ENCODE peak calls at places on chromosome 4, in six cellular contexts. O, L, M, Z, T and A are unnamed samples. For H3K27me3, the result is how much of the 10 kb centered on the place peaks cover.

GRCh38 chr4:122475233-122475632 is 18.7 kb upstream of the IL2 start:
- DNase-seq in M (no peak), O (no peak), L (no peak), Z (no peak), T (no peak), A (no peak)

GRCh38 chr4:185826381-185826780 is 14.4 kb upstream of the SORBS2 start:
- DNase-seq in L (no peak), T (no peak), Z (no peak), M (no peak), O (no peak), A (no peak)

GRCh38 chr4:180485407-180485806 is 1757.8 kb upstream of the TENM3 start:
- DNase-seq in Z (no peak), M (no peak), T (no peak), L (no peak), O (no peak), A (no peak)

GRCh38 chr4:113657834-113658233 is 103.7 kb downstream of the CAMK2D start:
- DNase-seq in T (no peak), M (no peak), Z (no peak), L (no peak), O (no peak), A (no peak)

GRCh38 chr4:2962614-2963184 is 507 bp downstream of the NOP14 start:
- DNase-seq in L (peak), Z (peak), O (peak), T (peak), M (peak), A (peak)

GRCh38 chr4:88858752-88859151 is 161.1 kb upstream of the NAP1L5 start:
- DNase-seq in M (no peak), O (no peak), T (peak), L (no peak), Z (no peak), A (no peak)

GRCh38 chr4:182492456-182492855 is 249.3 kb downstream of the TENM3 start:
- DNase-seq in T (peak), M (no peak), O (no peak), Z (no peak), L (no peak), A (no peak)

GRCh38 chr4:87211249-87211952 is 9.0 kb downstream of the KLHL8 start:
- DNase-seq in Z (no peak), T (peak), O (no peak), L (no peak), M (no peak), A (no peak)

GRCh38 chr4:108449139-108449538 is 171.2 kb upstream of the RPL34 start:
- DNase-seq in Z (no peak), L (no peak), T (no peak), M (no peak), O (no peak), A (no peak)

GRCh38 chr4:90159193-90159592 is 32.0 kb downstream of the CCSER1 start:
- DNase-seq in T (no peak), Z (no peak), M (no peak), O (no peak), L (no peak), A (no peak)

GRCh38 chr4:107279729-107280128 is 243.6 kb upstream of the DKK2 start:
- DNase-seq in O (no peak), Z (no peak), L (no peak), T (peak), M (no peak), A (no peak)

GRCh38 chr4:67680568-67681222 is 20.3 kb downstream of the UBA6 start:
- DNase-seq in O (no peak), L (no peak), M (no peak), T (peak), Z (no peak), A (no peak)

GRCh38 chr4:2087170-2087569 is 28.0 kb downstream of the NAT8L start:
- DNase-seq in Z (no peak), O (no peak), M (no peak), L (no peak), T (no peak), A (peak)

GRCh38 chr4:53784112-53784511 is 192.8 kb upstream of the LNX1 start:
- DNase-seq in T (no peak), O (no peak), Z (no peak), M (no peak), L (no peak), A (no peak)

GRCh38 chr4:41611881-41612871 is 74.2 kb downstream of the LIMCH1 start:
- DNase-seq in Z (peak), O (peak), M (peak), T (peak), L (no peak), A (peak)

GRCh38 chr4:25100156-25100555 is 60.1 kb downstream of the SEPSECS start:
- DNase-seq in O (no peak), T (no peak), Z (no peak), M (no peak), L (no peak), A (no peak)

GRCh38 chr4:143337600-143338287 is 1.1 kb downstream of the GAB1 start:
- DNase-seq in M (peak), O (peak), L (no peak), Z (peak), T (peak), A (peak)

GRCh38 chr4:53119685-53120084 is 246.2 kb downstream of the SCFD2 start:
- DNase-seq in O (peak), Z (no peak), T (peak), L (no peak), M (peak), A (no peak)

GRCh38 chr4:162841769-162842168 is 324.9 kb downstream of the NAF1 start:
- DNase-seq in Z (no peak), M (no peak), O (no peak), T (no peak), L (no peak), A (no peak)

GRCh38 chr4:73127839-73128448 is 58.4 kb upstream of the COX18 start:
- DNase-seq in O (no peak), T (peak), L (no peak), Z (no peak), M (peak), A (peak)
- H3K27me3 ChIP-seq in O (under half), T (under half), L (under half), Z (under half), M (under half), A (under half)

DNA sequence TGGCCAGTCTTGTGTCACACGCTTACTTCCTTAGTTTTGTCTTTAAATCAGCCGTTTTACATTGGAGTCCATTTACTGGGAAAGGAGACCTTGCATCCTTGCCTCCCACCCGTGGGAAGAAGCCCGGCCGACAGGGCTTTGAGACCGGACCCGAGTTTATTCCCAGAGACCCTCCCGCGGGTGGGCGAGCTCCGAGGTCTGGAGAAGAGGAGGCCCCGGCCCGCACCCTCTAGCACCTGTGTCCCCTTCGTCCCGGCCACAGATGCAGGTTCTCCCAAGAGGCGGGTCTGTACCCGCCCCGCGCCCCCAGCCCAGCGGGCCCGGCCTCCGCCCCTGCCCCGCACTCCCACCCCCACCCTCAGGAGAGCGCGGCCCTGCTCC is 3.8 kb upstream of the SLC26A1 start:
- DNase-seq in L (no peak), O (no peak), T (no peak), Z (no peak), M (no peak), A (no peak)
- H3K27me3 ChIP-seq in L (under half), O (under half), T (half or more), Z (under half), M (half or more), A (under half)

GRCh38 chr4:173514641-173515217 is 15.3 kb downstream of the HAND2 start:
- DNase-seq in O (no peak), L (no peak), Z (no peak), T (no peak), M (no peak), A (no peak)

GRCh38 chr4:173517781-173518371 is 12.2 kb downstream of the HAND2 start:
- DNase-seq in O (no peak), Z (no peak), T (peak), L (no peak), M (peak), A (peak)

GRCh38 chr4:173518419-173519102 is 11.5 kb downstream of the HAND2 start:
- DNase-seq in Z (no peak), O (no peak), M (peak), T (peak), L (no peak), A (peak)

GRCh38 chr4:173515458-173515857 is 14.6 kb downstream of the HAND2 start:
- DNase-seq in M (no peak), L (no peak), Z (no peak), O (no peak), T (no peak), A (no peak)

DNA sequence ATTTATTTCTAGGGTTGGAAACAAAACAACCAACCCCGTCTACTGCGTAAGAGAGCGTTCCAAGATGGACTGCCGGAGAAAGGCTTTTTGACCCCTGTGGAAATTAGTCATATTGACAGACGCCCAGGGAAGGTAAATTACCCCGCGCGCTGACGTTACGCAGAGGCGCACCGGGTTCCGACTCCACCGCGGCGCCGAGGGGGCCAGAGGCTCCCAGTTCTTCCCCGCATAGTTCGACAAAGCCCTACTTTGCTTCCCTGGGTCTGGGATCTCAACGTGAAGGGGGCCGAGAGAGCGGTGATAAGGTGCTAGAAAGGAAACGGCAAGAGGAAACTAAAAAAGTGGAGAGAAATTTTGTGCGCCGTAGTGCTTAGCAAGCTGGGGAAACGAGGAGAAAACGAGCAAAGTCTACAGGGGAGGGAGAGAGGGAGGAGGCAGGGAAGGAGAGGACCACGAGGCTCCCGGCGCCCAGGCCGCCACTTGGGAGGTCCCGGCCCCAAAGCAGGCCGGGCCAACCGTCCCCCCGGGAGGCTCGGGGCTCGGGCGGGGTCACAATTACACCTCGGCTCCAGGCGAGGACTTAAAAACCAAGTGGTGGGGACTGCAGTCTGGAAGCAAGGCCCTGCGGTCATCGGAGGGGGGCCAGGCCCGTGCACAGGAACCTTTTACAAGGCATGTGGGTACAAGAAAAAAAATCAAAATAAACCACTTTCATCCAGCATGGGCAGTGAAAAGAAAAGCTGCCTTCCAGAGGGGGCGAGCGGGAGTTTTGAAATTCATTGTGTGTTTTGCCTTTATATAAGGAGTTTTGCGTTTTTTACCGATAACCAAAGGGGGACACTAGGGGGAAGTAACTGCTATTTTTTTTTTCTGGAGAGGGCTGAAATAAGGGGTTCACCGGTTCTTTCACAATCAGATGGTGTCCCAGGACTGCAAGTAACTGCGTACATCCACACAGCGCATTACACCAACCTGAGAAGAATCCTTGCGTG is 13.1 kb downstream of the HAND2 start:
- DNase-seq in O (no peak), Z (no peak), L (no peak), T (peak), M (peak), A (peak)
- H3K27me3 ChIP-seq in O (under half), Z (under half), L (half or more), T (under half), M (half or more), A (half or more)

DNA sequence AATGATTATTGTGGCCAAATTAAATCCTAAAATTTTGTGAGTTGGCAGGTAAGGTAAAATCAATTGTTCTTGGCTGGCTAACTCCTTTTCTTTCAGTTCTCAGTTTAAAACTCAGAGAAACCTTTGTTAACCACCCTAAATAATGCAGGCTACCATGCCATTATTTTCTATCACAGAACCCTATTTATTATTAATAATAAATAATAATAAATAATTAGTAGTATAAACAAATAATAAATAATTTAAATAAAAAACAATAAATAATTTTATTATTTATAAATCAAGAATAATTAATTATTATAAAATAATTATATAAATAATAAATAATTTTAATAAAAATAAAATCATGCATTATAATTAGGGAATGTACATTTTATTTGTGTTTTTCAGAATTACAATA is 390.3 kb downstream of the ARHGAP24 start:
- DNase-seq in T (no peak), Z (no peak), L (no peak), M (no peak), O (no peak), A (no peak)
- H3K27me3 ChIP-seq in T (under half), Z (under half), L (under half), M (under half), O (under half), A (under half)

GRCh38 chr4:188707036-188707435 is 567.8 kb downstream of the TRIML1 start:
- DNase-seq in L (no peak), M (no peak), Z (no peak), T (no peak), O (no peak), A (no peak)

GRCh38 chr4:188701952-188702351 is 562.7 kb downstream of the TRIML1 start:
- DNase-seq in T (no peak), O (no peak), Z (no peak), M (no peak), L (no peak), A (no peak)

GRCh38 chr4:188704288-188704687 is 565.0 kb downstream of the TRIML1 start:
- DNase-seq in L (no peak), M (no peak), O (no peak), T (no peak), Z (no peak), A (no peak)
- H3K27me3 ChIP-seq in L (under half), M (under half), O (under half), T (under half), Z (under half), A (under half)